ENCODE peak calls at places on chromosomes 2 and 18, in four cellular contexts. X, Q, U and B are unnamed samples.

GRCh38 chr18:58806826-58807714 is 57.6 kb upstream of the ZNF532 start:
- DNase-seq in X (no peak), Q (no peak), U (no peak), B (no peak)

GRCh38 chr18:39453882-39454281 is 1888.3 kb upstream of the CELF4 start:
- DNase-seq in X (no peak), Q (no peak), U (no peak), B (peak)

GRCh38 chr2:105571445-105571987 is 172.7 kb upstream of the FHL2 start:
- DNase-seq in X (no peak), Q (no peak), U (no peak), B (no peak)

GRCh38 chr18:50560681-50561629 is 1.1 kb downstream of the MAPK4 start:
- DNase-seq in X (peak), Q (peak), U (no peak), B (no peak)

GRCh38 chr2:237529452-237530402 is 36.6 kb upstream of the PRLH start:
- DNase-seq in X (no peak), Q (no peak), U (no peak), B (no peak)

GRCh38 chr2:226661789-226662545 is 137.7 kb downstream of the IRS1 start:
- DNase-seq in X (no peak), Q (no peak), U (peak), B (peak)

GRCh38 chr2:190404487-190404886 is 3.7 kb upstream of the MFSD6 start:
- DNase-seq in X (no peak), Q (no peak), U (peak), B (peak)

GRCh38 chr2:162164802-162165201 is 12.8 kb upstream of the GCG start:
- DNase-seq in X (no peak), Q (no peak), U (no peak), B (no peak)

GRCh38 chr2:197606180-197606579 is 69.2 kb downstream of the RFTN2 start:
- DNase-seq in X (no peak), Q (no peak), U (no peak), B (no peak)

GRCh38 chr2:117057021-117057420 is 757.5 kb upstream of the DDX18 start:
- DNase-seq in X (no peak), Q (no peak), U (no peak), B (no peak)

GRCh38 chr2:71474744-71475421 is 21.5 kb downstream of the DYSF start:
- DNase-seq in X (no peak), Q (no peak), U (no peak), B (no peak)